ENCODE peak calls at places on chromosomes 6 and 20, in six cellular contexts. Z is CD8-positive, alpha-beta T cell; R is IMR-90; U is BJ; T is brain microvascular endothelial cell; L is bronchial epithelial cell. N is an unnamed sample.

GRCh38 chr6:143863754-143864153 is 520 bp upstream of the ZC2HC1B start:
- DNase-seq in Z (no peak), R (no peak), U (no peak), T (no peak), L (no peak), N (peak)

GRCh38 chr20:1469306-1469905 is 2.8 kb upstream of the NSFL1C start:
- DNase-seq in Z (no peak), R (no peak), U (no peak), T (no peak), L (no peak), N (no peak)

GRCh38 chr6:108689279-108690161 is 128.8 kb downstream of the FOXO3 start:
- DNase-seq in Z (no peak), R (peak), U (no peak), T (peak), L (peak), N (peak)

GRCh38 chr6:129604321-129604720 is 105.7 kb downstream of the ARHGAP18 start:
- DNase-seq in Z (no peak), R (no peak), U (no peak), T (no peak), L (no peak), N (no peak)

GRCh38 chr20:53177687-53178086 is 205.5 kb downstream of the TSHZ2 start:
- DNase-seq in Z (no peak), R (no peak), U (no peak), T (no peak), L (no peak), N (no peak)

GRCh38 chr6:96545882-96546281 is 17.0 kb upstream of the FHL5 start:
- DNase-seq in Z (no peak), R (no peak), U (no peak), T (no peak), L (no peak), N (no peak)

GRCh38 chr6:123808556-123808955 is 4.9 kb downstream of the NKAIN2 start:
- DNase-seq in Z (no peak), R (no peak), U (no peak), T (no peak), L (peak), N (no peak)

GRCh38 chr20:20441259-20441658 is 73.4 kb downstream of the INSM1 start:
- DNase-seq in Z (no peak), R (no peak), U (no peak), T (no peak), L (no peak), N (no peak)

GRCh38 chr6:168102093-168102985 is 23.3 kb upstream of the FRMD1 start:
- DNase-seq in Z (no peak), R (no peak), U (no peak), T (no peak), L (peak), N (no peak)

GRCh38 chr6:126439040-126439439 is 99.1 kb downstream of the CENPW start:
- DNase-seq in Z (no peak), R (no peak), U (no peak), T (no peak), L (no peak), N (no peak)

GRCh38 chr20:13401596-13401995 is 180.5 kb downstream of the ISM1 start:
- DNase-seq in Z (no peak), R (no peak), U (no peak), T (no peak), L (peak), N (no peak)

GRCh38 chr6:133540361-133540760 is 299.2 kb downstream of the EYA4 start:
- DNase-seq in Z (no peak), R (no peak), U (no peak), T (no peak), L (no peak), N (no peak)

GRCh38 chr6:16698988-16699868 is 62.0 kb downstream of the ATXN1 start:
- DNase-seq in Z (peak), R (peak), U (no peak), T (no peak), L (peak), N (peak)

GRCh38 chr6:136070815-136071214 is 179.3 kb downstream of the MTFR2 start:
- DNase-seq in Z (no peak), R (no peak), U (no peak), T (no peak), L (no peak), N (no peak)

DNA sequence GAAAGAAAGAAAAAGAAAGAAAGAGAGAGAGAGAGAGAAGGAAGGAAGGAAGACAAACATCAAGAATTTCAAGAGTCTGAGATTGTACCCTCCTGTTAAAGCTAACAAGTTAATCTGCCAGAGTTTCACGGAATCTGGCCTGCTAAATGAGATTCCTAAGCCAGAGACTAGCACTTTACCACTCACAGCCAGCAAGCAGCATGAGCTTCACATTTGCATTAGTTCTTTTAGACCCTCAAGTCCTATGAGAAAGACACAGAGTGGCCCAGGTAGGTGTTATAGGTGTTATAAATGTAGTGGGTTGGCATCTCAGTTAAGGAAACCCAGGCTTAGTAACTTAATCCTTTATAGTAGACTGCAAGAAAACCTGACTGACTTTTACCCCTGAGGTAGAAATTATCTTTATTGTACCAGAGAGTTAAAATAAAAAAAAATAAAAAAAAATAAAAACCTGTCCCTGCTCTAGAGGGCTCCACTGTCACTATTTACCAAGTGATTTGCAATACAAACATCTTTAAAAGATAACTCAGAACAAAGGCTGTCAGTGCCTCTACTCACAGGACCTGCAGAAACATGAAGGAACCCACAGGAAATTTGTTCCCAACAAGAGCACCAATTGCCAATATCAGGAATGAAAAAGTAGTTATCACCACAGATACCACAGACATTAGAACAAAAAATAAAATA is 9.7 kb upstream of the IBTK start:
- DNase-seq in Z (no peak), R (no peak), U (no peak), T (no peak), L (peak), N (no peak)
- TF ChIP-seq CTCF in Z (no peak), R (no peak), U (no peak), T (no peak), L (peak), N (no peak)

GRCh38 chr20:4613184-4613583 is 108.5 kb upstream of the PRND start:
- DNase-seq in Z (no peak), R (no peak), U (no peak), T (no peak), L (peak), N (no peak)
- H3K4me3 ChIP-seq in Z (no peak), R (no peak), U (no peak), T (no peak), L (no peak), N (no peak)

DNA sequence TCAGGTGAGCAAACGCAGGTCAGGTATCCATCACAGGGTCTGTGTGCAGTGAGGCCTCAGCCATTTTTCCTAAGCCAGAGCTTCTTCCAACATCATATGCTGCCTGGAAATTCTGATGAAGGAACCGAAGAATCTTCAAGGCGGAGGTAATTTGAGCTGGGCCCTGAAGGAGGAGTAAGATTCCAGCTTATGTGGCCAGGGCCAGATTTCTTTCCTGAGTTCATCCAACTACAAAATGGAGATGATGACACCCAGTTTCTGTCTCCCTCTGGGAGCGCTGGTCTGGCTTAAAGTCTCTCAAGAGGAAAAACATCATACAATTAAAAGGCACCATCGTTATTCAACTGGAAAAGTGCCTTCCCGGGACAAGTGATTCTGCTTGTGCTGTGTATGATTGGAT is 6.9 kb upstream of the MANBAL start:
- DNase-seq in Z (no peak), R (peak), U (no peak), T (peak), L (peak), N (peak)
- TF ChIP-seq CTCF in Z (no peak), R (peak), U (peak), T (peak), L (peak), N (peak)

DNA sequence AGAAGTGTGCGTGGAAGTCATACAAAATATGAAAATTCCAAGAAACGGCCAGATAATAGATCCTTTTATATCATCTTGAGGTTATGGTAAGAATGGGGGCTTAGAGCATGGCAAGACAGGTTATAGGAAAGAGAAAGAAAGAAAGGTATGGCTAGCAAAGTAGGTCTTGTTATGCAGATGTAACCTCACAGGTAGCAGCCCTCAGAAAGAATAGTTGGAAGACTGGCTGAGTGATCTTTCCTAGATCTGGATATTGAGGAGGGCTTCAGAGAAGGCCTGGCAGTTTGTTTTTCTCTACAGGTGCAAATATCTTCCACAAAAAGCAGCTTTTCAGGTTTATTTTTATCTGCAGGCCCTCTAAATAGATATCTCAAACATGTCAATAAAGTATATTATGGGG is 679.5 kb downstream of the KHDRBS2 start:
- DNase-seq in Z (no peak), R (no peak), U (no peak), T (no peak), L (no peak), N (no peak)
- H3K4me3 ChIP-seq in Z (no peak), R (no peak), U (no peak), T (no peak), L (no peak), N (no peak)

GRCh38 chr20:11497543-11497942 is 420.1 kb upstream of the BTBD3 start:
- DNase-seq in Z (no peak), R (no peak), U (no peak), T (no peak), L (no peak), N (no peak)
- TF ChIP-seq CTCF in Z (no peak), R (no peak), U (no peak), T (no peak), L (no peak), N (no peak)

DNA sequence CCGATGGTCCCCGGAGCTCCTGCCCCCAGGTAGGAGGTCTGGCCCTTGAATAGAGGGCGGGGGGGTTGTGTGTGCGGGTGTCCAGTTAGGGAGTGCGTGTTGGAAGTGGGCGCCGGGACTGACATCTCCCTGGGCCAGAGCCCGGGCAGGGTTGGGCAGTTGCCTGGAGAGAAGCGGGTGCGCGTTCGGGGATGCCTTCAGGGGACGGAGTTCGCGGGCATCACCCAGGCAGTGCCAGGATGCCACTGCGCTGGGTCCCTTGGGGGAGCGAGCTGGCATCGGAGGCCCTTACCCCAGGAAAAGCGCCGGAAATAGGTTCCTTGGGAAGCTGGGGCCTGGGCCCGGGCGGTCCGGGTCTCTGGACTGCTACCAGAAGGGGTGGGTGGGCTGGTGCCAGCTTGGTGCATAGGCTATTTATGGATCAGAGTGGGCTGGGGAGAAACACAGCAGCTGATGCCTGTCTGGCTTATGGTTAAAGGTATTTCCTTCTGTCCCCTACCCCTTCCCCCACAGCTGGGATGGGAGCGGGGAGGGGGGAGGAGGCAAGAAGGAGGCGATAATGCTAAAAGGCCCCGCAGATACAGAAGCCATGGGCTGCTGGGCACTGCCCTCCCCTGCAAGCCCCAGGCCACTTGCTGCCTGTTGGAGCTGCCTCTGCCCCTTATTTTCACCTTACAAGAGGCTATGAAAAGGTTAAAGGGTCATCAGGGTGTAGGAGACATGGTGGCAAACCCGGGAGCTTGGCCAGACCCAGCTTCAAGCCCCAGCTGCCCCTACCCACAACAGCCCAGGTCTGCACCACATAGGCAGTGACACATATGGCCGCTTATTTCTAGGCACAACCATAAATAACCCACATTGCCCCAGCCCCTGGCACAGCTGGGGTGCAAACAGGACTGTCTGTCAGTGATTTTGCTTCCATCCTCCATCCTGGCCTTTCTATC is 638 bp downstream of the PACSIN1 start:
- DNase-seq in Z (no peak), R (no peak), U (no peak), T (no peak), L (no peak), N (no peak)
- H3K4me3 ChIP-seq in Z (no peak), R (peak), U (no peak), T (no peak), L (peak), N (no peak)